ENCODE peak calls at places on chromosome 1, in six cellular contexts. F, E, P, W, J and M are unnamed samples.

GRCh38 chr1:184191181-184191601 is 139.7 kb downstream of the TSEN15 start:
- DNase-seq in F (no peak), E (peak), P (no peak), W (no peak), J (peak), M (no peak)

GRCh38 chr1:93905734-93906133 is 3.5 kb downstream of the GCLM start:
- DNase-seq in F (no peak), E (no peak), P (no peak), W (no peak), J (no peak), M (no peak)

GRCh38 chr1:3464649-3465025 is 10.2 kb downstream of the ARHGEF16 start:
- DNase-seq in F (no peak), E (no peak), P (no peak), W (no peak), J (no peak), M (no peak)

GRCh38 chr1:25703671-25704637 is 87.4 kb downstream of the MAN1C1 start:
- DNase-seq in F (no peak), E (no peak), P (peak), W (no peak), J (no peak), M (peak)

GRCh38 chr1:238710697-238711096 is 675.7 kb upstream of the CHRM3 start:
- DNase-seq in F (no peak), E (no peak), P (no peak), W (no peak), J (no peak), M (no peak)

GRCh38 chr1:21368514-21369289 is 71.2 kb upstream of the NBPF3 start:
- DNase-seq in F (peak), E (peak), P (peak), W (peak), J (peak), M (peak)

GRCh38 chr1:209675567-209676154 is 449 bp downstream of the G0S2 start:
- DNase-seq in F (no peak), E (peak), P (peak), W (peak), J (no peak), M (peak)

GRCh38 chr1:6239950-6240768 is 3.8 kb upstream of the HES3 start:
- DNase-seq in F (no peak), E (no peak), P (no peak), W (no peak), J (no peak), M (no peak)

GRCh38 chr1:227795732-227796131 is 19.7 kb upstream of the PRSS38 start:
- DNase-seq in F (no peak), E (no peak), P (no peak), W (no peak), J (peak), M (no peak)

GRCh38 chr1:94698759-94699502 is 121.2 kb upstream of the SLC44A3 start:
- DNase-seq in F (no peak), E (no peak), P (no peak), W (no peak), J (no peak), M (no peak)

GRCh38 chr1:56532359-56532696 is 47.0 kb downstream of the PLPP3 start:
- DNase-seq in F (no peak), E (no peak), P (no peak), W (no peak), J (no peak), M (no peak)

GRCh38 chr1:67630438-67631045 is 54.5 kb upstream of the GADD45A start:
- DNase-seq in F (no peak), E (no peak), P (no peak), W (no peak), J (no peak), M (no peak)